ENCODE peak calls at places on chromosomes 4 and X, in four cellular contexts. D, P, O and H are unnamed samples.

GRCh38 chr4:66014146-66014765 is 344.0 kb upstream of the EPHA5 start:
- DNase-seq in P (no peak), O (no peak), D (no peak), H (no peak)

GRCh38 chr4:66564901-66565648 is 894.8 kb upstream of the EPHA5 start:
- DNase-seq in P (no peak), D (no peak), O (no peak), H (no peak)

GRCh38 chr4:1579834-1580686 is 104.1 kb downstream of the FAM53A start:
- DNase-seq in D (peak), P (peak), O (peak), H (peak)

GRCh38 chr4:68905598-68906237 is 45.9 kb downstream of the UGT2A3 start:
- DNase-seq in O (no peak), P (no peak), D (no peak), H (no peak)

GRCh38 chrX:151397741-151398070 is 700 bp downstream of the VMA21 start:
- DNase-seq in O (no peak), P (no peak), D (no peak), H (no peak)

GRCh38 chr4:153521995-153522799 is 56.0 kb downstream of the TMEM131L start:
- DNase-seq in P (no peak), D (no peak), O (no peak), H (no peak)

GRCh38 chr4:169621754-169622481 is 1.5 kb downstream of the CLCN3 start:
- DNase-seq in O (no peak), D (no peak), P (no peak), H (no peak)

GRCh38 chr4:105630670-105631655 is 77.5 kb downstream of the INTS12 start:
- DNase-seq in D (no peak), O (no peak), P (no peak), H (no peak)

GRCh38 chrX:47448165-47448806 is 34.7 kb downstream of the ZNF41 start:
- DNase-seq in P (no peak), D (no peak), O (no peak), H (no peak)

GRCh38 chr4:10730590-10730989 is 46.0 kb upstream of the CLNK start:
- DNase-seq in O (no peak), P (no peak), D (no peak), H (no peak)

GRCh38 chrX:100512471-100512870 is 72.3 kb upstream of the TNMD start:
- DNase-seq in D (no peak), O (no peak), P (no peak), H (no peak)

GRCh38 chrX:1582686-1583437 is 8.5 kb upstream of the AKAP17A start:
- DNase-seq in P (peak), D (no peak), O (no peak), H (no peak)

GRCh38 chr4:16775411-16776154 is 122.9 kb downstream of the LDB2 start:
- DNase-seq in D (no peak), P (no peak), O (no peak), H (no peak)

GRCh38 chr4:39341075-39341725 is 25.0 kb downstream of the RFC1 start:
- DNase-seq in D (no peak), O (no peak), P (peak), H (no peak)

GRCh38 chrX:44996282-44996681 is 123.3 kb downstream of the KDM6A start:
- DNase-seq in D (no peak), P (no peak), O (no peak), H (no peak)

GRCh38 chrX:69031971-69032391 is 133.3 kb downstream of the PJA1 start:
- DNase-seq in O (no peak), D (peak), P (peak), H (no peak)

GRCh38 chr4:128386761-128387599 is 99.4 kb upstream of the PGRMC2 start:
- DNase-seq in P (peak), D (no peak), O (peak), H (no peak)

GRCh38 chr4:98341309-98341708 is 80.1 kb downstream of the RAP1GDS1 start:
- DNase-seq in D (no peak), O (no peak), P (no peak), H (no peak)

GRCh38 chr4:133146574-133147198 is 2.4 kb upstream of the PCDH10 start:
- DNase-seq in P (no peak), D (peak), O (no peak), H (no peak)

GRCh38 chrX:110175146-110175545 is 142.7 kb downstream of the AMMECR1 start:
- DNase-seq in P (no peak), O (peak), D (no peak), H (no peak)

GRCh38 chr4:139027771-139028170 is 12.2 kb downstream of the NOCT start:
- DNase-seq in D (no peak), O (no peak), P (no peak), H (no peak)

GRCh38 chrX:110795645-110796510 is at the start of gene CHRDL1:
- DNase-seq in P (no peak), D (peak), O (peak), H (no peak)

DNA sequence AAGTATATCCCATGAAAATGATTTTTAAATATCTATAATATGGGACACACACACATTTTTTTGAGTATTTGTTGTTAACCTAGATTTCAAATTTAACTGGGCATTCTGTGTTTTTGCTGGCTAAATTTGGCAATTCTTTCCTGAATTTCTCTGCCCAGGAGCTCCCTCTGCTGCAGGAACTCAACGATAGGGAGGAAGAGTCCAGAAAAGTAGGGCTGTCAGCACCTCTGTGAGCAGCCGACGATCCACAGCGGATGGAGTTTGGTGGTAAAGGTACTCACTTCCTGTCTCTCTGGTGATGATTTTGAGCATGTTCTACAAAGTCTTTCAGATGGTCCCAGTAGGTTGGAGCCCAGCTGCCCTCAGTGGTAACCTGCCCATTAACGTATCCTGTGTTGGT is 23.1 kb upstream of the TMEM184C start:
- DNase-seq in D (no peak), O (no peak), P (no peak), H (no peak)
- TF ChIP-seq CTCF in D (no peak), O (no peak), P (no peak), H (no peak)

GRCh38 chr4:5755679-5756078 is 44.7 kb downstream of the EVC start:
- DNase-seq in D (no peak), O (no peak), P (no peak), H (no peak)

GRCh38 chr4:5757536-5757935 is 46.5 kb downstream of the EVC start:
- DNase-seq in O (no peak), P (no peak), D (no peak), H (no peak)

GRCh38 chr4:5756271-5756670 is 45.3 kb downstream of the EVC start:
- DNase-seq in D (no peak), P (no peak), O (no peak), H (no peak)

GRCh38 chr4:5757954-5758353 is 47.0 kb downstream of the EVC start:
- DNase-seq in P (no peak), O (no peak), D (no peak), H (no peak)

DNA sequence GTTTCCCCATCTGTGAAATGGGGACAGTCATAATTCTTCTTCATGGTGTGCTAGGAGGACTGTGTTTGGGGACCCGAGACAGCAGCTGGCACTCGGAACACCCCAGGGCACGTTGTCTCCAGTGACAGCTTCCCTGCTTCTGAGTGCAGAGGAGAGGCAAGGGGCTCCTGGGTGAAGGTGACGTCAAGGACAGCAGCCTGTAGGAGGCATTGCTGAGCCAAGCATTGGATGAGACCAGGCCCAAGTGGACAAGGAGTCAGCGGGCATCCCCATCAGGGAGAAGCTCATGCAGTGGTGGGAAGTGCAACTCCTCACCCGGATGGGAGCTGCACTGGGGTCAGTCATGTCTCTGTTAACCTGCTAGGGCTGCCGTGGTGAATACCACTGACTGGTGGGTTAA is 46.1 kb downstream of the EVC start:
- DNase-seq in D (no peak), P (no peak), O (no peak), H (no peak)
- TF ChIP-seq CTCF in D (no peak), P (no peak), O (no peak), H (no peak)

DNA sequence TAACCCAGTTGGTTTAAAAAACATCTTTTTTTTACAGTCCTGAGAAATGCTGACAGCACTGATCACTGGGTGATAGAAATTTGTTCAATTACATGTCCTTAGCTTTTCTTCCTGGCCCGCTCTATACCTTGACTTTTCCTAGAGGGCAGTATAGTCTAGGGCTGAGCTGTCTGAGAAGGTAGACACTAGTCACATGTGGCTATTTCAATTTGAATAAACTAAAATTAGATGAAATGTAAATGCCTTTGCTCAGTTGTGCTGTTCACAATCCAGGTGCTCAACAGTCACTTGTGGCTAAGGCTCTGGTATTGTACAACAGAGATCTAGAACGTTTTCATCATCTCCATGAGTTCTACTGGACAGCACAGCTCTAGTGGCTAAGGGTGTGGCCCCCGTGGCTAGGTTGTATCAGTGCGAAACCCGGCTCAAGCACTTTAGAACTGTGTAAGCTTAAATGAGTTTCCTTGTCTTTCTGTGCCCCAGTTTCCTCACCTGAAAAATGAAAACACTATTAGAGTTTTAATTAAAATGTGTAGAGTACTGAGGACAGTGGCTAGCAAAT is 111.6 kb upstream of the WDR17 start:
- DNase-seq in D (no peak), O (no peak), P (no peak), H (no peak)
- TF ChIP-seq CTCF in D (peak), O (no peak), P (no peak), H (peak)

GRCh38 chr4:173424899-173425805 is 26.2 kb upstream of the SCRG1 start:
- DNase-seq in O (no peak), P (no peak), D (no peak), H (no peak)
- TF ChIP-seq CTCF in O (no peak), P (no peak), D (no peak), H (no peak)

GRCh38 chr4:3246458-3247398 is 2.2 kb upstream of the MSANTD1 start:
- DNase-seq in O (no peak), P (no peak), D (no peak), H (no peak)
- TF ChIP-seq CTCF in O (no peak), P (no peak), D (no peak), H (peak)

GRCh38 chrX:139692908-139693307 is 15.1 kb downstream of the MCF2 start:
- DNase-seq in O (no peak), P (no peak), D (no peak), H (no peak)
- TF ChIP-seq CTCF in O (no peak), P (no peak), D (no peak), H (no peak)

DNA sequence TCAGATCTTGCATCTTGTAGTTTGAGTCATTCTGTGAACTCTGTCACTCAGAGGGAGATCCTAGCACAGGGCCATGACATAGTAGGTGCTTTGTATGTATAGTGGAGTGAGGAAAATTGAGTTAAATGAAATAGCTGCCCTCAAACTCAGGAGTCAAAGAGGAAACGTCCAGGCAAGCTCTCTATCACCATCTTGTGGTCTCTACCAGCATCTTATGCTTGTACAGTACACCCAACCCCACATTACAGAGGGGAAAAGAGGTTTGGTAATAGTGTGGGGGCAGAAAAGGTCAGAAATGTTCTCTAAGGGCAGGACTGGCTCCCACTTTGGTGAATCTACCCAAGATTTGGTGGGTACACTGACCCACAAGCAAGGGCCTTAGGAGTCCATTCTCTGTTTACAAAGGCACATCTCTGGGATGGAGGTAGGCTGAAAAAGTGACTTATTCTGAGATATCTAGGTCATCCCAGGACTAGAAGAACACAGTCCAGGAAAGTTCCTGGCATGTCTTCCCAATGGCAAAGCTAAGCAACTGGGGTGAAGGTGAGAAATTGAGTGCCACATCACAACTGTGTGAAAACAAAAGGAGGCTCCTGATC is 131.8 kb downstream of the OR13H1 start:
- DNase-seq in O (no peak), D (no peak), P (no peak), H (no peak)
- TF ChIP-seq CTCF in O (no peak), D (peak), P (no peak), H (peak)